ENCODE peak calls at places on chromosomes 3 and 15, in four cellular contexts. G, H, F and Y are unnamed samples. For H3K4me1, the result is how much of the 10 kb centered on the place peaks cover.

GRCh38 chr15:66939016-66939415 is 126.4 kb upstream of the SMAD3 start:
- DNase-seq in G (no peak), H (no peak), F (no peak), Y (no peak)

GRCh38 chr3:126102530-126102951 is 18.6 kb upstream of the SLC41A3 start:
- DNase-seq in G (no peak), H (peak), F (no peak), Y (no peak)

GRCh38 chr15:40115670-40116093 is 7.0 kb upstream of the BMF start:
- DNase-seq in G (no peak), H (no peak), F (peak), Y (no peak)

GRCh38 chr3:85662462-85662861 is 703.7 kb downstream of the CADM2 start:
- DNase-seq in G (no peak), H (no peak), F (no peak), Y (no peak)

GRCh38 chr3:169286214-169286613 is 377.3 kb downstream of the MECOM start:
- DNase-seq in G (no peak), H (no peak), F (no peak), Y (no peak)

GRCh38 chr15:40845511-40846284 is 1.9 kb downstream of the SPINT1 start:
- DNase-seq in G (no peak), H (no peak), F (peak), Y (peak)

GRCh38 chr3:39541442-39541841 is 74.0 kb downstream of the MOBP start:
- DNase-seq in G (no peak), H (no peak), F (no peak), Y (no peak)

GRCh38 chr3:42490243-42490642 is 12.2 kb upstream of the VIPR1 start:
- DNase-seq in G (no peak), H (no peak), F (no peak), Y (peak)

GRCh38 chr3:186411994-186412393 is 50.0 kb upstream of the DGKG start:
- DNase-seq in G (no peak), H (no peak), F (no peak), Y (no peak)

GRCh38 chr3:133799794-133800585 is 5.6 kb upstream of the SRPRB start:
- DNase-seq in G (no peak), H (peak), F (peak), Y (no peak)

GRCh38 chr3:151051533-151051932 is 33.9 kb upstream of the MED12L start:
- DNase-seq in G (no peak), H (no peak), F (no peak), Y (no peak)

GRCh38 chr3:120705851-120706582 is 24.0 kb upstream of the HGD start:
- DNase-seq in G (no peak), H (no peak), F (no peak), Y (no peak)

GRCh38 chr3:47418167-47419082 is 37.6 kb downstream of the PTPN23 start:
- DNase-seq in G (no peak), H (no peak), F (no peak), Y (no peak)

GRCh38 chr15:71048913-71049675 is 66.2 kb upstream of the THSD4 start:
- DNase-seq in G (no peak), H (peak), F (no peak), Y (peak)

GRCh38 chr3:124599779-124600693 is 130.2 kb upstream of the UMPS start:
- DNase-seq in G (no peak), H (peak), F (peak), Y (peak)

GRCh38 chr3:47380601-47381316 is at the start of gene PTPN23:
- DNase-seq in G (peak), H (peak), F (peak), Y (peak)

GRCh38 chr3:105177558-105177957 is 189.2 kb upstream of the ALCAM start:
- DNase-seq in G (no peak), H (peak), F (no peak), Y (peak)

GRCh38 chr3:155423526-155423925 is 130.0 kb upstream of the STRIT1 start:
- DNase-seq in G (no peak), H (no peak), F (no peak), Y (no peak)

GRCh38 chr15:52005748-52006701 is 13.0 kb upstream of the MAPK6 start:
- DNase-seq in G (no peak), H (peak), F (peak), Y (peak)

GRCh38 chr15:86799226-86799625 is 719.6 kb downstream of the AGBL1 start:
- DNase-seq in G (no peak), H (no peak), F (no peak), Y (no peak)

GRCh38 chr3:141486735-141487418 is at the start of gene RASA2:
- DNase-seq in G (peak), H (peak), F (peak), Y (peak)

GRCh38 chr3:141487419-141488345 is 855 bp downstream of the RASA2 start:
- DNase-seq in G (peak), H (peak), F (peak), Y (peak)

GRCh38 chr3:141491929-141492328 is 5.1 kb downstream of the RASA2 start:
- DNase-seq in G (no peak), H (no peak), F (no peak), Y (no peak)

GRCh38 chr3:141491081-141491480 is 4.3 kb downstream of the RASA2 start:
- DNase-seq in G (no peak), H (no peak), F (no peak), Y (no peak)

DNA sequence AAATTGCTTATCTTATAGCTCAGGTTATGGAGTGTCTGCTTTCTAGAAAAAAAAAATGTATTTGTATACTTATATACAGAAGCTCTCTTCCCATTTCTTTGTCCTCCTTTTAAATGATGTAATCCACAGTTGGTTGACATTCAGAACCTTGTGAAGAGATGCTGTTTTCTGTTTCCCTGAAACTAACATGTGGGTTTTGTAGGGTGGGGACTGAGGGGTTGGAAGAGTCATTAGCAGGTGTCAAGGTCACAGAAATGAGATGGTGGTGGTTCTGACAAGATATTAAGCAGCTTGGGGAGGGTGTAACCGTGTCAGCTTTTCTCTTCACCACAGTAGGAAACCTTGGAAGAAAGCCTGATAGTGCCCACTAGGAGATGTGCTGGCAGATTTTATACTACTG is 2.4 kb downstream of the RASA2 start:
- DNase-seq in G (no peak), H (no peak), F (no peak), Y (no peak)
- H3K4me1 ChIP-seq in G (under half), H (under half), F (half or more), Y (under half)

DNA sequence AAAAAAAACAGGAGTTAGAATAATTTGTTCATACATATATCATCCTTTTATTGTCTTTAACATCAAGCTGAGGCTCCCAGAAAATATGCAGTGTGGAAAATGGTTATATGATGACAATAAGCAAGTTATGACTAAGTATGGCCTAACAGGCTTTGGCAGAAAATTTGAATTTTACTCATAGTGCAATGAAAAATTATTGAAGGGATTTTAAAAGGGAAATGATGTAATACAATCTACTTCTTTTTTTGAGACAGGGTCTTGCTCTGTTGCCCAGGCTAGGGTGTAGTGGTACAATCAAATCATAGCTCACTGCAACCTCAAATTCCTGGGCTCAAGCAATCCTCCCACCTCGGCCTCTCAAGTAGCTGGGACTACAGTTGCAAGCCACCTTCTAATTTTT is 78.7 kb downstream of the FAIM start:
- DNase-seq in G (no peak), H (peak), F (no peak), Y (peak)
- H3K4me3 ChIP-seq in G (no peak), H (no peak), F (no peak), Y (no peak)

GRCh38 chr15:49247556-49248102 is 77.6 kb downstream of the GALK2 start:
- DNase-seq in G (no peak), H (peak), F (no peak), Y (peak)
- H3K9ac ChIP-seq in G (no peak), H (no peak), F (no peak), Y (no peak)

DNA sequence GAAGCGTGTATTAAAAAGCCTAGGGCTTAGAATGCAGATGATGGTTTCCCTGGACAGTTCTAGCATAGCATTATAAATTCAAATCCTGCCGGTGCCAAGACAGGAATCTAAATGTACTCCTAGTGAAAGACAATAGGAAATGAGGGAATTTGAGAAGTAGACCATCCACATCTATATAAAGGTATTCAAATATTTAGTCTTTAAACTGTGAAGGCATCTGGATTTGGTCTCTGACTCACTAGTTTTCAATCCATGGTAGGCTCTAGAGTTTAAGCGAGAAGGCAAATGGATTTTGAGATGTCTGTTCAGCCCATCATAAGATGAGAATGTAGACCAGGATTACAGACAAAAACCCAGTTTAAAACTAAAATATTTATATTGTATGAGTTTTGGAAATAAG is 431.8 kb downstream of the TBL1XR1 start:
- DNase-seq in G (no peak), H (peak), F (no peak), Y (peak)
- H3K4me1 ChIP-seq in G (under half), H (under half), F (under half), Y (under half)